ENCODE peak calls at places on chromosomes 11 and 22, in eight cellular contexts. Y is lower lobe of right lung, Z is kidney, C is cardiac fibroblast, U is transverse colon, R is cardiac muscle cell, B is HFFc6, M is WTC11. P is an unnamed sample.

GRCh38 chr11:65188486-65188885 is 6.8 kb downstream of the CAPN1 start:
- DNase-seq in Y (no peak), Z (peak; percentile 46), C (no peak), U (no peak), R (no peak), B (no peak), M (no peak), P (no peak)

GRCh38 chr11:34044664-34045485 is 6.7 kb upstream of the CAPRIN1 start:
- DNase-seq in Y (peak; percentile 52), Z (no peak), C (peak; percentile 83), U (no peak), R (no peak), B (peak; percentile 92), M (peak; percentile 28), P (no peak)

GRCh38 chr11:130125638-130126037 is 33.9 kb upstream of the ST14 start:
- DNase-seq in Y (no peak), Z (no peak), C (no peak), U (no peak), R (no peak), B (no peak), M (no peak), P (no peak)

GRCh38 chr11:66749091-66749490 is 20.1 kb upstream of the SPTBN2 start:
- DNase-seq in Y (no peak), Z (no peak), C (no peak), U (no peak), R (no peak), B (no peak), M (no peak), P (no peak)

GRCh38 chr22:19599004-19599403 is 74.8 kb upstream of the CLDN5 start:
- DNase-seq in Y (no peak), Z (no peak), C (no peak), U (no peak), R (no peak), B (no peak), M (no peak), P (no peak)

GRCh38 chr11:78504708-78505107 is 70.0 kb downstream of the NARS2 start:
- DNase-seq in Y (no peak), Z (no peak), C (no peak), U (no peak), R (peak; percentile 13), B (no peak), M (no peak), P (no peak)

GRCh38 chr11:95908826-95909225 is 15.1 kb downstream of the MTMR2 start:
- DNase-seq in Y (no peak), Z (no peak), C (peak; percentile 21), U (no peak), R (no peak), B (peak; percentile 3), M (no peak), P (no peak)

GRCh38 chr22:24500251-24500820 is 5.2 kb downstream of the UPB1 start:
- DNase-seq in Y (no peak), Z (peak; percentile 45), C (no peak), U (no peak), R (no peak), B (no peak), M (no peak), P (no peak)

GRCh38 chr11:69654660-69655478 is 13.9 kb downstream of the CCND1 start:
- DNase-seq in Y (no peak), Z (peak; percentile 75), C (no peak), U (no peak), R (no peak), B (no peak), M (no peak), P (no peak)

GRCh38 chr11:103609117-103610066 is 427.0 kb upstream of the DDI1 start:
- DNase-seq in Y (no peak), Z (no peak), C (peak; percentile 97), U (no peak), R (no peak), B (peak; percentile 94), M (peak; percentile 32), P (no peak)

GRCh38 chr11:17796154-17796553 is 61.6 kb downstream of the KCNC1 start:
- DNase-seq in Y (no peak), Z (no peak), C (no peak), U (no peak), R (no peak), B (no peak), M (no peak), P (no peak)

GRCh38 chr11:65427691-65428577 is 5.3 kb downstream of the NEAT1 start:
- DNase-seq in Y (no peak), Z (peak; percentile 60), C (peak; percentile 90), U (peak; percentile 69), R (no peak), B (peak; percentile 80), M (no peak), P (no peak)

GRCh38 chr11:119108151-119108856 is 1.2 kb downstream of the C2CD2L start:
- DNase-seq in Y (peak; percentile 69), Z (peak; percentile 87), C (peak; percentile 46), U (peak; percentile 64), R (no peak), B (no peak), M (peak; percentile 38), P (peak; percentile 58)

DNA sequence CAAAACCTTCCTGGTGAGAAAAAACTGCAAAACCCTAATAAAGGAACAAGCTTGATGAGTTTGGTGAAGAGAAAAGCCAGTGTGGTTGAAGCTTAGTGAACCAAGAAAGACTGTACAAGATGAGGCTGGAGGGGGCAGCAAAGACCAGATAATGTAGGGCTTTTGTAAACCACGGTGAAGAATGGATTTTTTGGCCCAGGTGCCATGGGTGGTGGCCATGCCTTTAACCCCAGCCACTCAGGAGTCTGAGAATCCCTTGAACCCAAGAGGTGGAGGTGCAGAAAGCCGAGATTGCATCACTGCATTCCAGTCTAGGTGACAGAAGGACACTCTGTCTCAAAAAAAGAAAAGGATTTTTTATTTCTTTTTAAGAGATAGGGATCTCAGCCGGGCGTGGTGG is 5.0 kb upstream of the ZDHHC5 start:
- DNase-seq in Y (no peak), Z (no peak), C (no peak), U (no peak), R (no peak), B (no peak), M (no peak), P (no peak)
- TF ChIP-seq CTCF in Y (no peak), Z (no peak), C (no peak), U (no peak), R (no peak), B (peak; percentile 36), M (no peak), P (peak; percentile 13)

GRCh38 chr11:134098566-134099184 is 29.8 kb downstream of the JAM3 start:
- DNase-seq in Y (no peak), Z (no peak), C (peak; percentile 20), U (no peak), R (peak; percentile 24), B (no peak), M (no peak), P (no peak)
- TF ChIP-seq CTCF in Y (no peak), Z (peak; percentile 25), C (peak; percentile 13), U (no peak), R (no peak), B (peak; percentile 20), M (no peak), P (no peak)

GRCh38 chr11:112634551-112634950 is 326.7 kb upstream of the NCAM1 start:
- DNase-seq in Y (no peak), Z (no peak), C (no peak), U (no peak), R (no peak), B (no peak), M (no peak), P (no peak)
- TF ChIP-seq CTCF in Y (no peak), Z (no peak), C (no peak), U (no peak), R (no peak), B (no peak), M (no peak), P (no peak)

DNA sequence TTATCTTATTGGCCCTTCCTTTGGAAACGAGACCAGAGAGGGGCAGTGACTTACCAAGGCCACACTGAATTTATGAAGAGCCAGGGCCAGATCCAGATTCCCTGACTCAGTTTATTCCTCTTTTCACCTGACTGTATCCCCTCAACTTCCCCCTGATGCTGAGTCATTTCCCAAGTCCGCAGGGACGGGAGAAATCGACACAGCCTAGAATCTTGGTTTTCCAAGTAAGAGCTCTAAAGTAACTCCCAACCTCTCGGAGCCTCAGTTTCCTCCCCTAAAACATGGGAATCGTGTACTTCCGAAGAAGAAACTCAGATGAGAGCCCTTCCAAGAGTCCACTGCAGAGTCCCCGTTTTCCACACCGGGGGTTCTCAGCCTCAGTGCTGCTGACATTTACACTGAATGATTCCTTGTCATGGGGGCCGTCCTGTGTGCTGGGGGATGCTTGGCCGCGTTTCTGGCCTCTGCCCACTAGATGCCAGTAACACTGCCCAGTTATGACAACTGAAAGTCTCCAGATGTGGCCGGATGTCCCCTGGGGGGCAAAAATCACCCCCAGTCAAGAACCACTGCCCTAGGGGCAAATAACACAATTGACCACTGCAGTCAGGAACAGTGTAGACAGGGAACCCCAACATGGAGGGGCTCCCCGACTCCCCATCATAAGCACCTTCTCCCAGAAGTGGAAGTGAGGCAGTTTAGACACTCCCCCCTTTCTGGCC is 11.2 kb downstream of the MPST start:
- DNase-seq in Y (no peak), Z (peak; percentile 43), C (no peak), U (no peak), R (no peak), B (no peak), M (no peak), P (no peak)
- TF ChIP-seq CTCF in Y (no peak), Z (no peak), C (no peak), U (no peak), R (peak; percentile 4), B (no peak), M (no peak), P (no peak)

GRCh38 chr11:71426413-71426812 is 21.8 kb downstream of the DHCR7 start:
- DNase-seq in Y (no peak), Z (no peak), C (no peak), U (no peak), R (no peak), B (no peak), M (no peak), P (no peak)

GRCh38 chr11:71428861-71429435 is 19.2 kb downstream of the DHCR7 start:
- DNase-seq in Y (no peak), Z (no peak), C (peak; percentile 94), U (no peak), R (no peak), B (no peak), M (no peak), P (no peak)

GRCh38 chr11:71425851-71426250 is 22.3 kb downstream of the DHCR7 start:
- DNase-seq in Y (no peak), Z (no peak), C (no peak), U (no peak), R (no peak), B (no peak), M (no peak), P (no peak)

GRCh38 chr11:71423181-71423790 is 24.9 kb downstream of the DHCR7 start:
- DNase-seq in Y (no peak), Z (no peak), C (no peak), U (no peak), R (no peak), B (no peak), M (no peak), P (no peak)

GRCh38 chr11:71425409-71425808 is 22.8 kb downstream of the DHCR7 start:
- DNase-seq in Y (no peak), Z (no peak), C (no peak), U (no peak), R (no peak), B (no peak), M (no peak), P (no peak)
- TF ChIP-seq CTCF in Y (no peak), Z (no peak), C (no peak), U (no peak), R (no peak), B (peak; percentile 4), M (no peak), P (no peak)